ENCODE peak calls at places on chromosomes 3 and 15, in six cellular contexts. D is sigmoid colon, L is GM12878, F is K562, S is transverse colon, U is ovary. X is an unnamed sample.

GRCh38 chr15:93034512-93034911 is 54.5 kb downstream of the RGMA start:
- DNase-seq in L (no peak), U (no peak), S (no peak), D (peak), F (no peak), X (no peak)

GRCh38 chr3:185658504-185658912 is 72.4 kb downstream of the SENP2 start:
- DNase-seq in S (peak), L (no peak), U (peak), F (no peak), D (peak), X (peak)

GRCh38 chr3:171967137-171967783 is 72.1 kb upstream of the FNDC3B start:
- DNase-seq in U (no peak), S (no peak), L (no peak), D (no peak), F (no peak), X (no peak)

GRCh38 chr3:46849686-46850467 is 13.4 kb downstream of the MYL3 start:
- DNase-seq in S (no peak), F (no peak), L (no peak), U (no peak), D (no peak), X (no peak)

GRCh38 chr15:91529534-91529933 is 324.0 kb upstream of the SLCO3A1 start:
- DNase-seq in S (no peak), L (no peak), D (no peak), F (no peak), U (no peak), X (peak)

GRCh38 chr3:150783920-150784746 is 21.2 kb upstream of the SIAH2 start:
- DNase-seq in S (no peak), L (no peak), U (no peak), F (no peak), D (no peak), X (no peak)

GRCh38 chr3:187946031-187946691 is 200.9 kb upstream of the BCL6 start:
- DNase-seq in L (no peak), D (no peak), S (no peak), U (no peak), F (no peak), X (no peak)

GRCh38 chr3:147369671-147370123 is 36.6 kb downstream of the ZIC4 start:
- DNase-seq in U (no peak), F (no peak), S (no peak), L (no peak), D (no peak), X (peak)

GRCh38 chr3:8888296-8888915 is 74.9 kb downstream of the RAD18 start:
- DNase-seq in U (no peak), L (no peak), F (no peak), S (no peak), D (no peak), X (no peak)

GRCh38 chr3:134644731-134645514 is 5.9 kb downstream of the KY start:
- DNase-seq in D (no peak), F (no peak), U (no peak), S (peak), L (no peak), X (no peak)

GRCh38 chr15:39969002-39969394 is 35.1 kb downstream of the EIF2AK4 start:
- DNase-seq in L (no peak), D (no peak), S (no peak), F (no peak), U (no peak), X (no peak)

GRCh38 chr3:11548721-11549131 is 95.0 kb downstream of the VGLL4 start:
- DNase-seq in F (no peak), S (peak), D (peak), L (no peak), U (peak), X (no peak)

GRCh38 chr15:66808181-66808824 is 106.3 kb downstream of the SMAD6 start:
- DNase-seq in D (no peak), L (no peak), F (no peak), S (no peak), U (no peak), X (no peak)

GRCh38 chr15:97759363-97759762 is 201.1 kb upstream of the ARRDC4 start:
- DNase-seq in S (no peak), D (no peak), F (no peak), L (no peak), U (no peak), X (no peak)
- TF ChIP-seq EP300 in S (no peak), D (no peak), F (no peak), L (no peak), U (no peak), X (no peak)

GRCh38 chr3:129507181-129507831 is 21.1 kb upstream of the RHO start:
- DNase-seq in U (no peak), L (no peak), F (no peak), D (no peak), S (no peak), X (no peak)
- TF ChIP-seq EP300 in U (no peak), L (no peak), F (no peak), D (no peak), S (no peak), X (no peak)

DNA sequence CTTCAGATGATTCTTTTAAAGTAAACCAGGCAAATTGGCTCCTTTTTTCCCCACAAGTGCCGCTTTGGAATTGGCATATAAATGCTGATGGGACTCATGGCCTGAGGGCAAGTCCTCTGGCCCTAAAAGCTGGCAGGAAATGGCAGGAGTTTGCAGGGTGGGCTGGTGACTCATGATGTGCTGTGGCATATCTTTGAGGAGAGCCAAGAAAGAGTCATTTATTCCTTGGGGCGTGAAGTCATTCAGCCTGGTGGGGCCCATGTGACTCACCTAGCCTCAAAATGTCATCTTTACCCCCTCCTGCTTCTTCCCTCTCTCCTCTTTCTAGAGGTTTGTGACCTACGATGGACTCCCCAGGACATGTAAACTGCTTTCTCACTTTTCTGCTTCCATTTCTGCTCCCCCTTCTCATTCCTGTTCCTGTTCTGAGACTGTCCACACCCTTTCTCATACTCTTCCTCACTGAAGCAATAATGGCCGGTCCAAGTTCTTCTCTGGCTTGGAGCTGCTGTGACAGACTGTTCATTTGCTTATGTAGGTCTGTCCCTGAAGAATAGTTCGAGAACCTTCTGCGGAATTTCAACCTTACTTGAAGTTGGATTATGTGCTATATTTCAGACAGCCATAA is 326.1 kb downstream of the SATB1 start:
- DNase-seq in S (no peak), D (no peak), F (no peak), L (no peak), U (no peak), X (no peak)
- TF ChIP-seq EP300 in S (no peak), D (no peak), F (no peak), L (no peak), U (no peak), X (no peak)

GRCh38 chr15:55221090-55222011 is 24.6 kb upstream of the RSL24D1 start:
- DNase-seq in U (no peak), S (no peak), F (no peak), D (no peak), L (peak), X (no peak)
- TF ChIP-seq EP300 in U (no peak), S (no peak), F (no peak), D (no peak), L (no peak), X (no peak)

GRCh38 chr3:144865886-144866285 is 894.3 kb downstream of the DIPK2A start:
- DNase-seq in F (no peak), U (no peak), L (no peak), D (no peak), S (no peak), X (no peak)
- TF ChIP-seq EP300 in F (no peak), U (no peak), L (no peak), D (no peak), S (no peak), X (no peak)

DNA sequence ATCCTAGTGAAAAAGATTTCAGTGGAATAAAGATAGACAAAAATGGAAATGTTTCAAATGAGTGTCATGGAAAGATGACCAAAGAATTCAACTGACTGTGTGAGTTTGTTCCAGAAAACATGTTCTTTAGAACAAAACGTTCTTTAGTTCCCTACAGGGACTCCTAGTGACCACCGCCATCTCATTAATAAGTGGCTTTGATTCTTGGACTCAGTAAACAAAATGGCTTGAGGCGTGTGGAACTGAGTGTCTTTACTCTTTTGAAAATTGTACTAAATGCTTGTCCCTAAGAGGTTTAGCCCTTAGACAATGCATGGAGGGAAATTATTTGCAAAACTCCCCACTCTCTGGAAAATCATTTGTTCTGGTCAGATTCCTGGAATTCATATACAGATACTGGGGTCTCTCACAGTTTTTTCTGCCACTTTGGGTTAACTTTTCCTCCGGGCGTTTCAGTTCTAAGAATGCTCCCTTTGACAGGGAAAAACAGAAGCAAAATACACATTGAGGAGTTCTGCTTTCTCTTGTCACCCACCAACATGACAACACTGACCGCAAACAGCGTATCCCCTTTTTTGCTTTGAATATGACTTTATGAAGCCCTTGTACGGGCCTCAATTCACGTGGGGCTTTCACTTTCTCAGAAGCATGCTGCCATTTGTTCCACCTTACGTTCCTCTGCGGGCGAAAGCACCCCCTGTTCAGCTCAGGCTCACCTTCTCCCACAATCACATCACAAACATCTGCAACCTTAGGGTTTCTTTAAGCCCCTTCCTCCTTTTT is 15.3 kb upstream of the NRROS start:
- DNase-seq in S (no peak), F (no peak), U (no peak), L (no peak), D (no peak), X (no peak)
- TF ChIP-seq EP300 in S (peak), F (no peak), U (no peak), L (peak), D (peak), X (peak)

GRCh38 chr3:13669457-13669856 is 120.5 kb downstream of the FBLN2 start:
- DNase-seq in U (no peak), F (no peak), D (no peak), L (no peak), S (no peak), X (no peak)

GRCh38 chr3:13670292-13670691 is 121.4 kb downstream of the FBLN2 start:
- DNase-seq in D (no peak), L (no peak), F (no peak), S (no peak), U (no peak), X (no peak)

GRCh38 chr3:13674538-13675185 is 125.7 kb downstream of the FBLN2 start:
- DNase-seq in F (no peak), S (no peak), L (no peak), D (no peak), U (no peak), X (no peak)

GRCh38 chr3:13673207-13673606 is 124.3 kb downstream of the FBLN2 start:
- DNase-seq in U (no peak), D (no peak), L (no peak), F (peak), S (no peak), X (no peak)

DNA sequence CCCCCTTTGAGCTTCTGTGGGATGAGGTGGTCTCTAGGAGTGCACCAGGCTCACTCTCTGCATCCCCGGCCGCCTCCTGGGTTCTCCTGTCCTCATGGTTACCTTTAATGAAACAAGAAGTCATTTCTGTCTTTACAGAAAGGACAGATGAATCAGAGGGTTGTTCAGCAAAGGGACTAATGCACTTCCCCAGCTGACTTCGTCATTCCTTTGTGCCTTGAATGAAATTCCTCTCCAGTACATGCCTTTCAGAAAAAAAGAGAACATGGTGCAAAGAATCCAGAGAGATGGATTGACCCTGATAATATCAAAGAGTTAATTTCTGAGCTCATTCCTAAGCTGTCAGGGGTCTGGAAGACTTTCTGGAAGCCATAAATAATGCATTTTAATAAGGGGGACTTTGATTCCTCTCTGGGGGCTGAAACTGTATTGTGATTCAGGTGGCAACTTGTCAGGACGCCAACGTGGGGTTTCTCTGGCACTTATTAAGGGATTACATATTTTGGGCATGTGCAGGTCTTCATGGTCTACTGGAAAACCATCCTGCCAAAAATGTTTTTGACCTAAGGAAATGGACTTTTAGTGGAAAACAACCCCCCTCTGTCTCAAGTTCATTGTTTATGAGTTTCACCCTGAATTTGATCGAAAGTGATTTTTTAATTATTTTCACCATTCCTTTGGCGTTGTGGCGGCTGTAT is 122.8 kb downstream of the FBLN2 start:
- DNase-seq in F (no peak), D (no peak), S (no peak), L (no peak), U (no peak), X (no peak)
- TF ChIP-seq EP300 in F (no peak), D (no peak), S (no peak), L (no peak), U (no peak), X (no peak)

X was measured in esophagus muscularis mucosa.